ENCODE peak calls at places on chromosomes 7 and 10, in five cellular contexts. B is fibroblast of the conjunctiva, C is T-cell, P is NCI-H2081, V is Caco-2. R is an unnamed sample.

GRCh38 chr7:159094919-159095915 is 49.5 kb downstream of the VIPR2 start:
- DNase-seq in P (no peak), V (no peak), C (no peak), B (no peak), R (no peak)

GRCh38 chr7:2255145-2256139 is 13.4 kb downstream of the NUDT1 start:
- DNase-seq in C (no peak), P (no peak), V (no peak), B (no peak), R (no peak)

GRCh38 chr7:17774248-17774647 is 166.0 kb downstream of the SNX13 start:
- DNase-seq in C (no peak), V (no peak), P (no peak), B (peak), R (no peak)

GRCh38 chr10:9024210-9024609 is 969.7 kb downstream of the GATA3 start:
- DNase-seq in P (no peak), C (no peak), V (no peak), B (no peak), R (no peak)

GRCh38 chr10:63670291-63670898 is 149.2 kb downstream of the REEP3 start:
- DNase-seq in B (no peak), V (no peak), P (no peak), C (no peak), R (no peak)

GRCh38 chr10:58892039-58892665 is 284.3 kb upstream of the PHYHIPL start:
- DNase-seq in P (peak), B (no peak), C (no peak), V (no peak), R (no peak)

GRCh38 chr10:99983280-99983988 is 26.3 kb downstream of the DNMBP start:
- DNase-seq in V (no peak), P (no peak), B (peak), C (no peak), R (no peak)

GRCh38 chr10:77456414-77456813 is 181.2 kb downstream of the KCNMA1 start:
- DNase-seq in C (no peak), B (no peak), P (peak), V (no peak), R (no peak)

GRCh38 chr10:112265745-112266144 is 17.5 kb upstream of the TECTB start:
- DNase-seq in B (no peak), V (no peak), P (no peak), C (no peak), R (no peak)

GRCh38 chr10:35435824-35436223 is 99.5 kb downstream of the CCNY start:
- DNase-seq in B (no peak), P (no peak), C (no peak), V (no peak), R (no peak)

GRCh38 chr10:4652111-4653010 is 173.6 kb upstream of the AKR1E2 start:
- DNase-seq in V (no peak), B (no peak), C (no peak), P (peak), R (no peak)

GRCh38 chr7:1586827-1587705 is 17.2 kb upstream of the PSMG3 start:
- DNase-seq in B (no peak), C (no peak), V (no peak), P (no peak), R (no peak)

GRCh38 chr7:65749518-65749917 is 123.4 kb upstream of the VKORC1L1 start:
- DNase-seq in P (no peak), C (no peak), V (no peak), B (no peak), R (no peak)

GRCh38 chr10:113414481-113414990 is 138.3 kb upstream of the HABP2 start:
- DNase-seq in C (no peak), P (no peak), B (no peak), V (no peak), R (no peak)

GRCh38 chr10:75683158-75683557 is 251.7 kb downstream of the LRMDA start:
- DNase-seq in P (no peak), C (no peak), B (no peak), V (no peak), R (no peak)

GRCh38 chr10:51786016-51786683 is 86.8 kb upstream of the CSTF2T start:
- DNase-seq in C (no peak), B (no peak), V (no peak), P (no peak), R (no peak)

GRCh38 chr7:148711191-148712102 is 12.7 kb downstream of the CUL1 start:
- DNase-seq in B (no peak), C (no peak), P (no peak), V (no peak), R (no peak)

GRCh38 chr7:115475774-115476407 is 554.0 kb downstream of the MDFIC start:
- DNase-seq in C (no peak), V (no peak), B (no peak), P (peak), R (peak)

R was measured in CD4-positive, alpha-beta memory T cell.